ENCODE peak calls at places on chromosomes 5 and 9, in four cellular contexts. One of them, this sample, is unnamed.

GRCh38 chr5:172820046-172820767 is 13.8 kb upstream of the ERGIC1 start:
- DNase-seq in NCI-H774: no peak
- DNase-seq in HuH-7: no peak
- DNase-seq in B cell: no peak
- DNase-seq in this sample: no peak

GRCh38 chr9:96505316-96505991 is 55.5 kb downstream of the HABP4 start:
- DNase-seq in B cell: no peak
- DNase-seq in HuH-7: no peak
- DNase-seq in NCI-H774: no peak
- DNase-seq in this sample: no peak

GRCh38 chr5:14906628-14907027 is 35.0 kb upstream of the ANKH start:
- DNase-seq in HuH-7: no peak
- DNase-seq in B cell: no peak
- DNase-seq in NCI-H774: no peak
- DNase-seq in this sample: no peak

GRCh38 chr5:112776301-112776856 is 38.7 kb downstream of the APC start:
- DNase-seq in NCI-H774: no peak
- DNase-seq in B cell: no peak
- DNase-seq in HuH-7: no peak
- DNase-seq in this sample: no peak

GRCh38 chr9:133495327-133496293 is 16.7 kb upstream of the SLC2A6 start:
- DNase-seq in NCI-H774: no peak
- DNase-seq in B cell: no peak
- DNase-seq in HuH-7: no peak
- DNase-seq in this sample: no peak

GRCh38 chr9:79663878-79664277 is 92.1 kb downstream of the TLE4 start:
- DNase-seq in NCI-H774: no peak
- DNase-seq in HuH-7: no peak
- DNase-seq in B cell: no peak
- DNase-seq in this sample: no peak

GRCh38 chr9:130001185-130001584 is 41.8 kb downstream of the FNBP1 start:
- DNase-seq in NCI-H774: no peak
- DNase-seq in HuH-7: no peak
- DNase-seq in B cell: no peak
- DNase-seq in this sample: no peak

GRCh38 chr5:113606298-113607134 is 93.0 kb downstream of the YTHDC2 start:
- DNase-seq in B cell: peak
- DNase-seq in NCI-H774: peak
- DNase-seq in HuH-7: peak
- DNase-seq in this sample: no peak

GRCh38 chr5:178375348-178375747 is 142.7 kb upstream of the PHYKPL start:
- DNase-seq in HuH-7: no peak
- DNase-seq in B cell: no peak
- DNase-seq in NCI-H774: no peak
- DNase-seq in this sample: no peak

GRCh38 chr9:93083592-93084470 is 12.2 kb upstream of the CARD19 start:
- DNase-seq in NCI-H774: no peak
- DNase-seq in HuH-7: no peak
- DNase-seq in B cell: peak
- DNase-seq in this sample: no peak

GRCh38 chr9:121489344-121489743 is 10.3 kb downstream of the GGTA1 start:
- DNase-seq in HuH-7: no peak
- DNase-seq in B cell: no peak
- DNase-seq in NCI-H774: no peak
- DNase-seq in this sample: no peak

GRCh38 chr5:173707392-173707791 is 90.9 kb upstream of the BOD1 start:
- DNase-seq in HuH-7: no peak
- DNase-seq in B cell: peak
- DNase-seq in NCI-H774: no peak
- DNase-seq in this sample: no peak